ENCODE peak calls at places on chromosomes 7 and 10, in four cellular contexts. D is progenitor cell of endocrine pancreas, P is type B pancreatic cell, M is nephron progenitor cell. Z is an unnamed sample.

GRCh38 chr10:34504534-34504933 is 310.6 kb downstream of the PARD3 start:
- DNase-seq in D (no peak), P (no peak), M (no peak), Z (peak)

GRCh38 chr7:158815046-158815445 is 14.3 kb downstream of the ESYT2 start:
- DNase-seq in D (no peak), P (no peak), M (no peak), Z (no peak)

GRCh38 chr10:103828107-103828506 is 27.3 kb downstream of the SH3PXD2A start:
- DNase-seq in D (no peak), P (no peak), M (no peak), Z (no peak)

GRCh38 chr7:12670759-12671545 is 16.5 kb upstream of the ARL4A start:
- DNase-seq in D (no peak), P (no peak), M (no peak), Z (no peak)

GRCh38 chr7:151172273-151173141 is 5.0 kb upstream of the GBX1 start:
- DNase-seq in D (peak), P (peak), M (peak), Z (peak)

GRCh38 chr7:103031781-103032180 is 42.8 kb downstream of the FBXL13 start:
- DNase-seq in D (no peak), P (no peak), M (no peak), Z (no peak)

GRCh38 chr7:98249106-98249505 is 2.9 kb downstream of the TECPR1 start:
- DNase-seq in D (no peak), P (no peak), M (no peak), Z (peak)

GRCh38 chr7:151174246-151175046 is 7.0 kb upstream of the GBX1 start:
- DNase-seq in D (no peak), P (peak), M (no peak), Z (peak)

GRCh38 chr10:59362184-59362966 is at the start of gene FAM13C:
- DNase-seq in D (peak), P (peak), M (peak), Z (peak)

GRCh38 chr7:114422478-114423217 is 8.0 kb downstream of the FOXP2 start:
- DNase-seq in D (no peak), P (no peak), M (no peak), Z (no peak)

GRCh38 chr7:70131807-70132565 is 533.7 kb downstream of the AUTS2 start:
- DNase-seq in D (no peak), P (no peak), M (no peak), Z (no peak)

GRCh38 chr10:95430231-95430951 is 130.8 kb downstream of the SORBS1 start:
- DNase-seq in D (peak), P (no peak), M (peak), Z (peak)

GRCh38 chr7:82050792-82051191 is 280.9 kb upstream of the HGF start:
- DNase-seq in D (no peak), P (no peak), M (no peak), Z (no peak)